ENCODE peak calls at places on chromosomes 11 and 22, in ten cellular contexts. One of them, this sample, is unnamed.

GRCh38 chr11:2474059-2474901 is 29.5 kb downstream of the KCNQ1 start:
- DNase-seq in transverse colon: peak; percentile 75
- DNase-seq in stomach: peak; percentile 78
- DNase-seq in A549: no peak
- DNase-seq in ovary: no peak
- DNase-seq in suprapubic skin: no peak
- DNase-seq in sigmoid colon: no peak
- DNase-seq in GM12878: no peak
- DNase-seq in H1: no peak
- DNase-seq in upper lobe of left lung: peak; percentile 74
- DNase-seq in this sample: no peak

GRCh38 chr11:70641366-70641765 is 243.0 kb downstream of the CTTN start:
- DNase-seq in transverse colon: no peak
- DNase-seq in stomach: no peak
- DNase-seq in A549: no peak
- DNase-seq in ovary: no peak
- DNase-seq in suprapubic skin: no peak
- DNase-seq in sigmoid colon: no peak
- DNase-seq in GM12878: no peak
- DNase-seq in H1: no peak
- DNase-seq in upper lobe of left lung: no peak
- DNase-seq in this sample: no peak

GRCh38 chr11:112513417-112513816 is 252.8 kb upstream of the PLET1 start:
- DNase-seq in transverse colon: no peak
- DNase-seq in stomach: no peak
- DNase-seq in A549: no peak
- DNase-seq in ovary: no peak
- DNase-seq in suprapubic skin: no peak
- DNase-seq in sigmoid colon: no peak
- DNase-seq in GM12878: no peak
- DNase-seq in H1: no peak
- DNase-seq in upper lobe of left lung: no peak
- DNase-seq in this sample: no peak

GRCh38 chr22:38766076-38766777 is 10.4 kb upstream of the SUN2 start:
- DNase-seq in transverse colon: peak; percentile 78
- DNase-seq in stomach: peak; percentile 60
- DNase-seq in A549: peak; percentile 82
- DNase-seq in ovary: peak; percentile 64
- DNase-seq in suprapubic skin: peak; percentile 78
- DNase-seq in sigmoid colon: peak; percentile 79
- DNase-seq in GM12878: no peak
- DNase-seq in H1: peak; percentile 68
- DNase-seq in upper lobe of left lung: peak; percentile 44
- DNase-seq in this sample: peak; percentile 23

GRCh38 chr11:112839051-112839450 is 122.2 kb upstream of the NCAM1 start:
- DNase-seq in transverse colon: no peak
- DNase-seq in stomach: no peak
- DNase-seq in A549: no peak
- DNase-seq in ovary: no peak
- DNase-seq in suprapubic skin: no peak
- DNase-seq in sigmoid colon: no peak
- DNase-seq in GM12878: no peak
- DNase-seq in H1: no peak
- DNase-seq in upper lobe of left lung: no peak
- DNase-seq in this sample: no peak

GRCh38 chr22:42604403-42604802 is 10.3 kb downstream of the POLDIP3 start:
- DNase-seq in transverse colon: no peak
- DNase-seq in stomach: peak; percentile 51
- DNase-seq in A549: no peak
- DNase-seq in ovary: no peak
- DNase-seq in suprapubic skin: no peak
- DNase-seq in sigmoid colon: no peak
- DNase-seq in GM12878: no peak
- DNase-seq in H1: no peak
- DNase-seq in upper lobe of left lung: no peak
- DNase-seq in this sample: no peak

GRCh38 chr11:83299681-83300080 is 13.5 kb upstream of the CCDC90B start:
- DNase-seq in transverse colon: no peak
- DNase-seq in stomach: no peak
- DNase-seq in A549: no peak
- DNase-seq in ovary: no peak
- DNase-seq in suprapubic skin: no peak
- DNase-seq in sigmoid colon: no peak
- DNase-seq in GM12878: no peak
- DNase-seq in H1: no peak
- DNase-seq in upper lobe of left lung: no peak
- DNase-seq in this sample: no peak

GRCh38 chr11:15754221-15754620 is 602.1 kb downstream of the SOX6 start:
- DNase-seq in transverse colon: no peak
- DNase-seq in stomach: no peak
- DNase-seq in A549: no peak
- DNase-seq in ovary: no peak
- DNase-seq in suprapubic skin: no peak
- DNase-seq in sigmoid colon: no peak
- DNase-seq in GM12878: no peak
- DNase-seq in H1: no peak
- DNase-seq in upper lobe of left lung: no peak
- DNase-seq in this sample: no peak

GRCh38 chr11:74004694-74005615 is 3.9 kb downstream of the UCP3 start:
- DNase-seq in transverse colon: peak; percentile 61
- DNase-seq in stomach: peak; percentile 53
- DNase-seq in A549: no peak
- DNase-seq in ovary: no peak
- DNase-seq in suprapubic skin: no peak
- DNase-seq in sigmoid colon: peak; percentile 52
- DNase-seq in GM12878: no peak
- DNase-seq in H1: no peak
- DNase-seq in upper lobe of left lung: peak; percentile 45
- DNase-seq in this sample: no peak

GRCh38 chr11:76663461-76663760 is 7.1 kb downstream of the LRRC32 start:
- DNase-seq in transverse colon: peak; percentile 0
- DNase-seq in stomach: no peak
- DNase-seq in A549: no peak
- DNase-seq in ovary: no peak
- DNase-seq in suprapubic skin: no peak
- DNase-seq in sigmoid colon: peak; percentile 38
- DNase-seq in GM12878: no peak
- DNase-seq in H1: no peak
- DNase-seq in upper lobe of left lung: no peak
- DNase-seq in this sample: no peak

GRCh38 chr22:27115816-27116256 is 458.4 kb downstream of the MIAT start:
- DNase-seq in transverse colon: no peak
- DNase-seq in stomach: peak; percentile 52
- DNase-seq in A549: peak; percentile 92
- DNase-seq in ovary: no peak
- DNase-seq in suprapubic skin: no peak
- DNase-seq in sigmoid colon: no peak
- DNase-seq in GM12878: no peak
- DNase-seq in H1: no peak
- DNase-seq in upper lobe of left lung: no peak
- DNase-seq in this sample: no peak

GRCh38 chr11:128862421-128862820 is 4.7 kb downstream of the KCNJ1 start:
- DNase-seq in transverse colon: no peak
- DNase-seq in stomach: no peak
- DNase-seq in A549: no peak
- DNase-seq in ovary: no peak
- DNase-seq in suprapubic skin: no peak
- DNase-seq in sigmoid colon: no peak
- DNase-seq in GM12878: no peak
- DNase-seq in H1: no peak
- DNase-seq in upper lobe of left lung: no peak
- DNase-seq in this sample: no peak

GRCh38 chr11:109249597-109249996 is 172.4 kb upstream of the C11orf87 start:
- DNase-seq in transverse colon: no peak
- DNase-seq in stomach: no peak
- DNase-seq in A549: no peak
- DNase-seq in ovary: no peak
- DNase-seq in suprapubic skin: no peak
- DNase-seq in sigmoid colon: no peak
- DNase-seq in GM12878: no peak
- DNase-seq in H1: no peak
- DNase-seq in upper lobe of left lung: no peak
- DNase-seq in this sample: no peak

GRCh38 chr11:132744771-132745170 is 787.5 kb downstream of the OPCML start:
- DNase-seq in transverse colon: no peak
- DNase-seq in stomach: no peak
- DNase-seq in A549: no peak
- DNase-seq in ovary: no peak
- DNase-seq in suprapubic skin: no peak
- DNase-seq in sigmoid colon: no peak
- DNase-seq in GM12878: no peak
- DNase-seq in H1: no peak
- DNase-seq in upper lobe of left lung: no peak
- DNase-seq in this sample: no peak
- H3K4me3 ChIP-seq in transverse colon: no peak overlapping the region
- H3K4me3 ChIP-seq in stomach: no peak overlapping the region
- H3K4me3 ChIP-seq in A549: no peak overlapping the region
- H3K4me3 ChIP-seq in ovary: no peak overlapping the region
- H3K4me3 ChIP-seq in suprapubic skin: no peak overlapping the region
- H3K4me3 ChIP-seq in sigmoid colon: no peak overlapping the region
- H3K4me3 ChIP-seq in GM12878: no peak overlapping the region
- H3K4me3 ChIP-seq in H1: no peak overlapping the region
- H3K4me3 ChIP-seq in upper lobe of left lung: no peak overlapping the region
- H3K4me3 ChIP-seq in this sample: no peak overlapping the region

DNA sequence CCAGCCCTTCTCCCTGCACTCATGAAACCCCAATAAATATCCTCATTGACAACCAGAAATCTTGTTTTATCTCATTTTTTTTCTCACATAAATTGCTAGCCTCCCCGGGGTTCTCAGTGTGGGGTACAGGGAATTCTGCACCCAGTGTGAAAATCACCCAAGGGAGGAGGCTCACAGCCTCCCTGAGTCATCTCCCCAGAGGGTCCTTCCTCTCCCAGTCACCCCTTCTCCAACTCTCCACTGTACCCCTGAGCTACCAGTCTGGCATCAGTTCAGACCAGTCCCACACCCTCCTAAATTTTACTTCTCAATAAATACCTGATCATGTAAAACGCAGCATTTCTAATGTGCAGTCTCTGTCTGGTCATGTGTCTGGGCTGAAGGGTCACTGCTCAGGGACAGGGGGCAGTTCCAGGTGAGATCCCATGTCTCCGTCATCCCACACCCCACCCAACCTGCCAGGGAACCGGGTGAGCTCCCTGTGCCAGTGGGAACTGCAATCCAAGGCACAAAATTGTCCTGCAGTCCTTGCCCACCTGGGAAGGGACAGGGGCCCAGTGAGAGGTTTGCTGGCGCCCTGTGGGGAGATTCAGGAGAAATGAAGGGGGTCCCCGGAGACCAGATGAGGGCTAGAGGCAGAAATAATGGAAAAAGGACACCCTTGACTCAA is 8.3 kb downstream of the IGLL5 start:
- DNase-seq in transverse colon: no peak
- DNase-seq in stomach: no peak
- DNase-seq in A549: no peak
- DNase-seq in ovary: no peak
- DNase-seq in suprapubic skin: peak; percentile 11
- DNase-seq in sigmoid colon: peak; percentile 36
- DNase-seq in GM12878: no peak
- DNase-seq in H1: no peak
- DNase-seq in upper lobe of left lung: no peak
- DNase-seq in this sample: no peak
- TF ChIP-seq EP300 in transverse colon: no peak
- TF ChIP-seq EP300 in stomach: no peak
- TF ChIP-seq EP300 in A549: no peak
- TF ChIP-seq EP300 in ovary: no peak
- TF ChIP-seq EP300 in suprapubic skin: no peak
- TF ChIP-seq EP300 in sigmoid colon: no peak
- TF ChIP-seq EP300 in GM12878: no peak
- TF ChIP-seq EP300 in H1: no peak
- TF ChIP-seq EP300 in upper lobe of left lung: no peak
- TF ChIP-seq EP300 in this sample: no peak

DNA sequence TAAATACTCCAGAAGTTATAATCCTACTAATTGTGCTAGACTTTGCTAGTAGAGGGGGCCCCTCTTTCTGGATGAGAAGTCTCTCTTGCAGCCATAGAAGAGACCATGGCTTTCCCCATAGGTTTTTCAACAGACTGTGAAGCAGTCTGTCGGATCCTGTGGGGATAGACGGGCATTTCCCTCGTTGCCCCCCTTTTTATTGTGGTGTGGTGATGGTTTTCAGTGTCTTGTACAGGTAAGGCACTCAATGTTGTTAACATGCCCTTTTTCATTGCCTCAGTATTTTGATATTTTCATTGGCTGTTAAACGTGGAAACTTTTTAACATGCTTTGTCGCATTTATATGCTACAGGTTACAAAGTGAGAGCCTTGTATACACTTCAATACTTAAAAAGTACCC is 16.4 kb upstream of the GAS2L1 start:
- DNase-seq in transverse colon: no peak
- DNase-seq in stomach: no peak
- DNase-seq in A549: no peak
- DNase-seq in ovary: no peak
- DNase-seq in suprapubic skin: no peak
- DNase-seq in sigmoid colon: no peak
- DNase-seq in GM12878: no peak
- DNase-seq in H1: no peak
- DNase-seq in upper lobe of left lung: no peak
- DNase-seq in this sample: no peak
- TF ChIP-seq POLR2A in transverse colon: no peak
- TF ChIP-seq POLR2A in stomach: no peak
- TF ChIP-seq POLR2A in A549: no peak
- TF ChIP-seq POLR2A in ovary: no peak
- TF ChIP-seq POLR2A in suprapubic skin: no peak
- TF ChIP-seq POLR2A in sigmoid colon: no peak
- TF ChIP-seq POLR2A in GM12878: no peak
- TF ChIP-seq POLR2A in H1: no peak
- TF ChIP-seq POLR2A in upper lobe of left lung: no peak
- TF ChIP-seq POLR2A in this sample: no peak

GRCh38 chr22:29002603-29003002 is 59.0 kb downstream of the C22orf31 start:
- DNase-seq in transverse colon: no peak
- DNase-seq in stomach: peak; percentile 53
- DNase-seq in A549: no peak
- DNase-seq in ovary: no peak
- DNase-seq in suprapubic skin: no peak
- DNase-seq in sigmoid colon: no peak
- DNase-seq in GM12878: no peak
- DNase-seq in H1: no peak
- DNase-seq in upper lobe of left lung: peak; percentile 52
- DNase-seq in this sample: no peak

GRCh38 chr22:29003975-29004646 is 57.5 kb downstream of the C22orf31 start:
- DNase-seq in transverse colon: no peak
- DNase-seq in stomach: peak; percentile 55
- DNase-seq in A549: no peak
- DNase-seq in ovary: no peak
- DNase-seq in suprapubic skin: no peak
- DNase-seq in sigmoid colon: no peak
- DNase-seq in GM12878: no peak
- DNase-seq in H1: no peak
- DNase-seq in upper lobe of left lung: peak; percentile 71
- DNase-seq in this sample: no peak

GRCh38 chr22:29003552-29003951 is 58.1 kb downstream of the C22orf31 start:
- DNase-seq in transverse colon: no peak
- DNase-seq in stomach: no peak
- DNase-seq in A549: no peak
- DNase-seq in ovary: no peak
- DNase-seq in suprapubic skin: no peak
- DNase-seq in sigmoid colon: no peak
- DNase-seq in GM12878: no peak
- DNase-seq in H1: no peak
- DNase-seq in upper lobe of left lung: no peak
- DNase-seq in this sample: no peak

GRCh38 chr22:29006346-29006745 is 55.3 kb downstream of the C22orf31 start:
- DNase-seq in transverse colon: no peak
- DNase-seq in stomach: no peak
- DNase-seq in A549: no peak
- DNase-seq in ovary: no peak
- DNase-seq in suprapubic skin: no peak
- DNase-seq in sigmoid colon: no peak
- DNase-seq in GM12878: no peak
- DNase-seq in H1: no peak
- DNase-seq in upper lobe of left lung: no peak
- DNase-seq in this sample: no peak

GRCh38 chr22:29004647-29005371 is 56.8 kb downstream of the C22orf31 start:
- DNase-seq in transverse colon: peak; percentile 60
- DNase-seq in stomach: peak; percentile 85
- DNase-seq in A549: no peak
- DNase-seq in ovary: peak; percentile 47
- DNase-seq in suprapubic skin: no peak
- DNase-seq in sigmoid colon: no peak
- DNase-seq in GM12878: no peak
- DNase-seq in H1: no peak
- DNase-seq in upper lobe of left lung: peak; percentile 68
- DNase-seq in this sample: no peak
- H3K4me3 ChIP-seq in transverse colon: peak overlapping the region; percentile 24
- H3K4me3 ChIP-seq in stomach: no peak overlapping the region
- H3K4me3 ChIP-seq in A549: no peak overlapping the region
- H3K4me3 ChIP-seq in ovary: no peak overlapping the region
- H3K4me3 ChIP-seq in suprapubic skin: no peak overlapping the region
- H3K4me3 ChIP-seq in sigmoid colon: no peak overlapping the region
- H3K4me3 ChIP-seq in GM12878: no peak overlapping the region
- H3K4me3 ChIP-seq in H1: peak overlapping the region; percentile 21
- H3K4me3 ChIP-seq in upper lobe of left lung: peak overlapping the region; percentile 2
- H3K4me3 ChIP-seq in this sample: no peak overlapping the region